ENCODE peak calls at places on chromosomes 5 and 9, in six cellular contexts. O is epithelial cell of proximal tubule, L is PC-9, E is cardiac muscle cell, C is left lung, A is HFF-Myc. Q is an unnamed sample.
A peak's percentile ranks its signal among the peaks of the same experiment; 100 is the strongest.

GRCh38 chr5:54091416-54092130 is 218.8 kb downstream of the ARL15 start:
- DNase-seq in C (no peak), O (no peak), A (no peak), E (no peak), L (no peak), Q (no peak)

GRCh38 chr9:33044162-33044673 is 19.1 kb downstream of the DNAJA1 start:
- DNase-seq in C (peak; percentile 92), E (peak; percentile 94), A (peak; percentile 77), O (no peak), L (peak; percentile 49), Q (peak; percentile 93)

GRCh38 chr5:115751176-115751575 is 65.3 kb downstream of the CDO1 start:
- DNase-seq in C (no peak), O (no peak), L (no peak), E (no peak), A (no peak), Q (no peak)

GRCh38 chr9:99169086-99169485 is 52.7 kb downstream of the ALG2 start:
- DNase-seq in O (no peak), L (no peak), C (no peak), A (no peak), E (no peak), Q (no peak)

GRCh38 chr5:116626945-116627679 is 52.5 kb upstream of the SEMA6A start:
- DNase-seq in A (no peak), C (no peak), O (no peak), L (no peak), E (no peak), Q (no peak)

GRCh38 chr5:14809369-14810144 is 62.0 kb downstream of the ANKH start:
- DNase-seq in L (peak; percentile 86), C (peak; percentile 64), O (peak; percentile 26), E (peak; percentile 79), A (peak; percentile 89), Q (peak; percentile 88)

GRCh38 chr9:134551657-134552348 is 89.8 kb upstream of the COL5A1 start:
- DNase-seq in E (peak; percentile 90), C (peak; percentile 55), O (no peak), A (peak; percentile 80), L (peak; percentile 81), Q (no peak)

GRCh38 chr5:119187776-119188529 is 117.1 kb downstream of the DMXL1 start:
- DNase-seq in A (no peak), C (no peak), E (no peak), L (no peak), O (no peak), Q (no peak)

GRCh38 chr9:95910023-95910706 is 34.7 kb downstream of the ERCC6L2 start:
- DNase-seq in O (no peak), L (no peak), C (no peak), A (no peak), E (peak; percentile 4), Q (no peak)

GRCh38 chr9:136395345-136396218 is 4.4 kb downstream of the SNAPC4 start:
- DNase-seq in O (no peak), A (no peak), L (no peak), E (no peak), C (no peak), Q (no peak)

GRCh38 chr9:124723352-124723751 is 47.8 kb downstream of the NR6A1 start:
- DNase-seq in A (no peak), L (no peak), C (no peak), O (no peak), E (no peak), Q (no peak)

GRCh38 chr9:99038396-99038795 is 66.5 kb upstream of the TGFBR1 start:
- DNase-seq in A (no peak), C (no peak), O (no peak), E (no peak), L (no peak), Q (no peak)

GRCh38 chr5:72093231-72093630 is 14.0 kb upstream of the MAP1B start:
- DNase-seq in A (no peak), C (no peak), O (no peak), E (peak; percentile 33), L (no peak), Q (no peak)

GRCh38 chr5:132254321-132254977 is 3.0 kb upstream of the PDLIM4 start:
- DNase-seq in C (no peak), A (no peak), O (no peak), L (no peak), E (peak; percentile 30), Q (peak; percentile 37)

DNA sequence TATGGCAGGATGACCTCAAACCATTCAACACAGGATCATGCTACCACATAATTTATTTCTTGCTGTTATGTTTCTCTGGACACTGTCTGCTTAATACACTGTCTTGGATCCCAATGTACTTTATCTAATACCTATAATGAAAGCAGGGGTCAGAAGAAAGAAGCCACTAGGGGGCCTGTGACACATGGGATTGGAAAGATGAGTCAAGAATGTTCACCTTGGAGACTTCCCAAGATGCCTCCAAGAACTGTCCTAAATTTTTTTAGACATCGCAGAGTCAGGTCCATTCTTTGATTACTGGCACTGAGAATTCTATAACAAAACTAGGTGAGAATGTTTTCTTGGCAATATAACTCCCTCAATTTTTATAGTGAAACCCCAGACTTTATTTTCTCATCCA is 305.8 kb upstream of the SMARCA2 start:
- DNase-seq in A (no peak), L (no peak), E (no peak), O (no peak), C (no peak), Q (no peak)
- TF ChIP-seq CTCF in A (peak; percentile 14), L (peak; percentile 34), E (no peak), O (peak; percentile 37), C (no peak), Q (no peak)

GRCh38 chr5:6745706-6746217 is 32.5 kb downstream of the TENT4A start:
- DNase-seq in O (no peak), L (no peak), A (no peak), C (no peak), E (peak; percentile 75), Q (no peak)
- TF ChIP-seq CTCF in O (peak; percentile 85), L (peak; percentile 88), A (peak; percentile 64), C (peak; percentile 53), E (peak; percentile 87), Q (peak; percentile 90)

DNA sequence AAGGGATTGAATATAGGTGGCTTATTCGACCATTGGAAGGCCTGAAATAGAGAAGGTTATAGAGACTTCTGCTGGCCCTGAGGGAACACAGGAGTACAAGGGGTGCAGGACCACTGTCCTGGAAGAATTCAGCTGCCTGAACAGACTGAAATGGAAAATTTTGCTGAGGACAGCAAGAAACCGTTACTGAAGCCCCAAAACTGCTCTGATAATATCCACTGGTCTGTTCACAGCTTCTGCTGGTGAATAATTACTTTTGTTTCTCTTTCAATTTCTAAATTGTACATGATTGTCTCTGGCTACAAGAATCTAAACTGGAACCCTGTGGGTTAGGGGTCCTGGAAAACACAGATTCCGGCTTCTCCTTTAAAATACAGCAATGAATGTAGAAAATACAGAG is 218.5 kb upstream of the CDH12 start:
- DNase-seq in E (no peak), L (no peak), O (no peak), C (no peak), A (no peak), Q (no peak)
- TF ChIP-seq CTCF in E (no peak), L (no peak), O (no peak), C (no peak), A (no peak), Q (no peak)

GRCh38 chr5:90940227-90940995 is 381.8 kb downstream of the ADGRV1 start:
- DNase-seq in E (peak; percentile 33), A (peak; percentile 25), L (no peak), C (no peak), O (peak; percentile 26), Q (no peak)

GRCh38 chr5:90941002-90941720 is 382.6 kb downstream of the ADGRV1 start:
- DNase-seq in E (no peak), L (no peak), C (no peak), A (no peak), O (no peak), Q (no peak)

GRCh38 chr5:90947667-90948066 is 389.1 kb downstream of the ADGRV1 start:
- DNase-seq in L (no peak), C (no peak), O (no peak), E (no peak), A (no peak), Q (no peak)

GRCh38 chr5:90948969-90949368 is 390.4 kb downstream of the ADGRV1 start:
- DNase-seq in A (no peak), L (no peak), C (no peak), E (no peak), O (no peak), Q (no peak)

DNA sequence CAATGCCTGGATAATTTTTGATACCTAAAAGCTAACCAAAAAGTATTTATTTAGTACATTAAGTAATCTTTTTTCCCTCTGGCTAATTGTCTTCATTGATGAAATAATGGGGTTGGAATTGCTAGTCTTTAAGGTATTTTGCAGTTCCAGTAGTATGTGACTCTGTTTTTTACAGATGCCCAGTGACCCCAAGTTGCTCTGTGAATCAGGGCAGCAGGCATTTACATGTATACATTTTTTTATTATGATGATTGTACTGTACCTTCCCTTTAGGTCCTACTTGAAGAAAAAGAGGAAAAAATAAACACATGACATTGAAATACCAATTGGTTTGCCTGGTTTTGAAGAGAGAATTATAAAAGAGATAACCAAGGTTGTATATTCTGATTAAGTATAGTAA is 385.5 kb downstream of the ADGRV1 start:
- DNase-seq in C (no peak), O (no peak), E (no peak), L (no peak), A (no peak), Q (no peak)
- TF ChIP-seq CTCF in C (no peak), O (no peak), E (no peak), L (no peak), A (no peak), Q (no peak)

DNA sequence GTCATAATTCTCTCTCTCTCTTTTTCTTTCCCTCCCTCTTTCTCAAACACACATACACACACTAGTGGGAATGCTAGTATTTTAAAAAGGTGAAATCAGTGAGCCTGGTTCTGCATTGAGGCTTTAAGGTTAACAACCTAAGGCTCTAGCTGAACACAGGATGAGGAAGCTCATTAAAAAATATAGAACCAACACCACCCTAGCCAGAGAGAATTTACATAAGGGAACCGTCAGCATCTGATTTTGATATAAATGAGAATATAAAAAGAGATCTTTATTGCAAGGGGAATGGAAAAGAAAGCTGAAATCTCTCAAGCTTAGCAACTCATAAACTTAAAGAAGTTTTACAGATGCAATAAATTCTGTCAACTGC is 100.5 kb downstream of the MAMDC2 start:
- DNase-seq in L (no peak), C (no peak), O (no peak), A (no peak), E (no peak), Q (no peak)
- TF ChIP-seq CTCF in L (no peak), C (no peak), O (no peak), A (no peak), E (no peak), Q (no peak)

DNA sequence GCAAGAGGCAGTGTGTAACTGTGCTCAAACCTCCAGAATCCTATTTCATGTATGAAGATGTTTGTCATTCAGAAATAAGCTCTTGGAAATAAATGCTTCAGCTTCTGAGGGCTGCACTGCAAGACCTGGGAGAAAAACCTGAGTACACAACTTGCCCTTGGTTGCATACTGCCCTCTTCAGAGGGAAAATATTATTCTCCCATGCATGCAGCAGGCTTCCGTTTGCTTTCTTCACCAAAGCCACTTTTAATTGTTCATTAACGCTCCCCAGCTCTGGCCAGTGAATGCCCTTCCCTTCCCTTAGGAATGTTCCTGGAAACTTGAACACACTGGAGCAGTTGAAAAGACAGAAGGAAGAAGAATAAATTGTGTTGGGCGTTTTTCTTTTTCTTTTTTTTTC is 2.5 kb upstream of the WHRN start:
- DNase-seq in A (no peak), L (peak; percentile 18), O (no peak), E (peak; percentile 41), C (no peak), Q (no peak)
- TF ChIP-seq CTCF in A (peak; percentile 19), L (peak; percentile 53), O (peak; percentile 62), E (peak; percentile 24), C (no peak), Q (peak; percentile 32)